ENCODE peak calls at places on chromosomes 2 and 18, in nine cellular contexts. Q, L, S, E, I, X, A, Y and W are unnamed samples.

GRCh38 chr2:201151127-201152074 is 31.5 kb upstream of the CASP10 start:
- DNase-seq in Q (no peak), L (no peak), S (peak), E (peak), I (peak), X (peak), A (peak), Y (peak), W (no peak)

GRCh38 chr2:157107460-157107859 is 150.0 kb upstream of the GALNT5 start:
- DNase-seq in Q (no peak), L (no peak), S (no peak), E (no peak), I (no peak), X (peak), A (no peak), Y (no peak), W (no peak)

GRCh38 chr2:160906878-160907277 is 253.3 kb upstream of the TANK start:
- DNase-seq in Q (no peak), L (peak), S (no peak), E (no peak), I (no peak), X (peak), A (no peak), Y (no peak), W (no peak)

GRCh38 chr2:168655207-168655606 is 147.2 kb upstream of the NOSTRIN start:
- DNase-seq in Q (no peak), L (no peak), S (no peak), E (no peak), I (no peak), X (no peak), A (no peak), Y (no peak), W (no peak)

GRCh38 chr2:54983345-54984235 is 66.7 kb downstream of the RTN4 start:
- DNase-seq in Q (no peak), L (no peak), S (peak), E (no peak), I (no peak), X (peak), A (no peak), Y (peak), W (no peak)

GRCh38 chr18:3069671-3070433 is 56.9 kb upstream of the LPIN2 start:
- DNase-seq in Q (no peak), L (no peak), S (no peak), E (no peak), I (no peak), X (no peak), A (no peak), Y (no peak), W (no peak)

GRCh38 chr2:110948027-110948687 is 172.6 kb upstream of the BCL2L11 start:
- DNase-seq in Q (peak), L (no peak), S (no peak), E (no peak), I (peak), X (no peak), A (no peak), Y (no peak), W (no peak)

GRCh38 chr2:28600176-28600575 is 104.3 kb downstream of the PLB1 start:
- DNase-seq in Q (no peak), L (no peak), S (no peak), E (no peak), I (no peak), X (no peak), A (no peak), Y (no peak), W (no peak)

GRCh38 chr18:59959606-59960005 is 59.8 kb downstream of the PMAIP1 start:
- DNase-seq in Q (no peak), L (no peak), S (no peak), E (no peak), I (no peak), X (no peak), A (no peak), Y (no peak), W (no peak)

GRCh38 chr2:197717863-197718262 is 12.7 kb downstream of the MARS2 start:
- DNase-seq in Q (no peak), L (no peak), S (no peak), E (no peak), I (no peak), X (no peak), A (no peak), Y (no peak), W (no peak)

GRCh38 chr18:77679869-77680268 is 430.2 kb downstream of the GALR1 start:
- DNase-seq in Q (no peak), L (no peak), S (no peak), E (no peak), I (no peak), X (no peak), A (no peak), Y (no peak), W (no peak)

GRCh38 chr2:108585446-108585845 is 51.2 kb downstream of the LIMS1 start:
- DNase-seq in Q (no peak), L (no peak), S (peak), E (no peak), I (peak), X (no peak), A (no peak), Y (no peak), W (no peak)

GRCh38 chr2:169073972-169074751 is 4.8 kb downstream of the DHRS9 start:
- DNase-seq in Q (no peak), L (no peak), S (peak), E (no peak), I (no peak), X (peak), A (no peak), Y (no peak), W (no peak)

GRCh38 chr2:48194641-48195040 is 288.3 kb upstream of the FBXO11 start:
- DNase-seq in Q (no peak), L (no peak), S (no peak), E (no peak), I (no peak), X (no peak), A (no peak), Y (no peak), W (no peak)

GRCh38 chr2:212649646-212650045 is 111.0 kb upstream of the ERBB4 start:
- DNase-seq in Q (no peak), L (no peak), S (no peak), E (no peak), I (no peak), X (no peak), A (no peak), Y (no peak), W (no peak)

GRCh38 chr2:224513991-224514390 is 71.2 kb downstream of the CUL3 start:
- DNase-seq in Q (no peak), L (no peak), S (peak), E (no peak), I (no peak), X (no peak), A (no peak), Y (peak), W (no peak)

GRCh38 chr2:226985227-226985946 is 149.5 kb downstream of the RHBDD1 start:
- DNase-seq in Q (peak), L (peak), S (peak), E (no peak), I (peak), X (peak), A (peak), Y (peak), W (peak)

GRCh38 chr2:224584768-224585204 is 377 bp downstream of the CUL3 start:
- DNase-seq in Q (peak), L (peak), S (no peak), E (no peak), I (peak), X (peak), A (peak), Y (peak), W (no peak)

GRCh38 chr2:239455436-239456203 is 54.8 kb upstream of the HDAC4 start:
- DNase-seq in Q (no peak), L (no peak), S (no peak), E (no peak), I (no peak), X (no peak), A (no peak), Y (no peak), W (no peak)

GRCh38 chr2:11940799-11941198 is 194.4 kb downstream of the LPIN1 start:
- DNase-seq in Q (no peak), L (no peak), S (no peak), E (no peak), I (no peak), X (no peak), A (no peak), Y (no peak), W (no peak)

GRCh38 chr2:30234180-30234971 is 3.0 kb downstream of the LBH start:
- DNase-seq in Q (peak), L (peak), S (peak), E (peak), I (peak), X (peak), A (no peak), Y (peak), W (no peak)

GRCh38 chr2:197028230-197028629 is 101.7 kb upstream of the PGAP1 start:
- DNase-seq in Q (peak), L (peak), S (peak), E (no peak), I (peak), X (peak), A (peak), Y (peak), W (no peak)

GRCh38 chr2:241081643-241082337 is 20.3 kb downstream of the MTERF4 start:
- DNase-seq in Q (no peak), L (no peak), S (no peak), E (no peak), I (no peak), X (no peak), A (no peak), Y (no peak), W (no peak)

GRCh38 chr2:105236060-105236424 is 5.5 kb upstream of the GPR45 start:
- DNase-seq in Q (no peak), L (no peak), S (no peak), E (no peak), I (no peak), X (no peak), A (no peak), Y (no peak), W (no peak)

GRCh38 chr2:219634951-219635751 is 7.7 kb downstream of the SLC4A3 start:
- DNase-seq in Q (no peak), L (no peak), S (no peak), E (no peak), I (no peak), X (no peak), A (no peak), Y (no peak), W (no peak)

GRCh38 chr18:61551586-61551985 is 218.4 kb downstream of the CDH20 start:
- DNase-seq in Q (peak), L (peak), S (peak), E (no peak), I (peak), X (peak), A (peak), Y (peak), W (peak)

GRCh38 chr2:55883339-55883738 is 40.2 kb downstream of the EFEMP1 start:
- DNase-seq in Q (no peak), L (no peak), S (peak), E (no peak), I (peak), X (no peak), A (no peak), Y (peak), W (no peak)

GRCh38 chr2:179770029-179770428 is 91.4 kb downstream of the ZNF385B start:
- DNase-seq in Q (no peak), L (no peak), S (no peak), E (no peak), I (no peak), X (no peak), A (no peak), Y (no peak), W (no peak)

GRCh38 chr18:3151379-3152264 is 68.1 kb downstream of the MYOM1 start:
- DNase-seq in Q (peak), L (no peak), S (peak), E (no peak), I (peak), X (peak), A (peak), Y (peak), W (no peak)

GRCh38 chr2:240856151-240856980 is 12.3 kb upstream of the AGXT start:
- DNase-seq in Q (no peak), L (peak), S (no peak), E (no peak), I (no peak), X (no peak), A (no peak), Y (no peak), W (no peak)

GRCh38 chr2:74525717-74526648 is at the start of gene DQX1:
- DNase-seq in Q (peak), L (no peak), S (no peak), E (peak), I (peak), X (peak), A (peak), Y (peak), W (no peak)

GRCh38 chr2:127552846-127553245 is 17.4 kb downstream of the MYO7B start:
- DNase-seq in Q (no peak), L (no peak), S (no peak), E (no peak), I (no peak), X (no peak), A (no peak), Y (no peak), W (no peak)

GRCh38 chr2:178285287-178285615 is 90.9 kb downstream of the OSBPL6 start:
- DNase-seq in Q (no peak), L (no peak), S (no peak), E (no peak), I (no peak), X (no peak), A (no peak), Y (no peak), W (no peak)

GRCh38 chr2:4502230-4502843 is 799.0 kb downstream of the DCDC2C start:
- DNase-seq in Q (no peak), L (no peak), S (no peak), E (no peak), I (peak), X (no peak), A (no peak), Y (no peak), W (no peak)

GRCh38 chr2:48605482-48606175 is 12.0 kb upstream of the GTF2A1L start:
- DNase-seq in Q (no peak), L (no peak), S (no peak), E (no peak), I (no peak), X (no peak), A (no peak), Y (no peak), W (no peak)

GRCh38 chr2:228417966-228418365 is 236.5 kb upstream of the SPHKAP start:
- DNase-seq in Q (no peak), L (no peak), S (no peak), E (no peak), I (peak), X (no peak), A (no peak), Y (peak), W (no peak)

GRCh38 chr2:233414273-233414654 is 60.0 kb downstream of the DGKD start:
- DNase-seq in Q (no peak), L (peak), S (peak), E (no peak), I (no peak), X (peak), A (no peak), Y (peak), W (no peak)

GRCh38 chr2:10720306-10720705 is 1.1 kb upstream of the ATP6V1C2 start:
- DNase-seq in Q (no peak), L (no peak), S (no peak), E (no peak), I (no peak), X (peak), A (no peak), Y (no peak), W (no peak)

GRCh38 chr2:10717630-10718029 is 3.8 kb upstream of the ATP6V1C2 start:
- DNase-seq in Q (no peak), L (peak), S (peak), E (peak), I (peak), X (peak), A (peak), Y (peak), W (peak)

GRCh38 chr2:10720983-10721343 is 467 bp upstream of the ATP6V1C2 start:
- DNase-seq in Q (no peak), L (no peak), S (no peak), E (no peak), I (no peak), X (no peak), A (no peak), Y (no peak), W (no peak)

GRCh38 chr2:10721344-10722251 is at the start of gene ATP6V1C2:
- DNase-seq in Q (peak), L (peak), S (no peak), E (no peak), I (no peak), X (peak), A (no peak), Y (peak), W (no peak)

GRCh38 chr2:10722252-10722825 is 909 bp downstream of the ATP6V1C2 start:
- DNase-seq in Q (no peak), L (no peak), S (no peak), E (no peak), I (no peak), X (no peak), A (no peak), Y (no peak), W (no peak)
- TF ChIP-seq EZH2 in Q (peak), L (no peak), S (no peak), E (peak), I (peak), X (no peak), A (peak), Y (peak), W (no peak)

GRCh38 chr2:176162911-176163654 is 6.0 kb downstream of the HOXD3 start:
- DNase-seq in Q (no peak), L (no peak), S (peak), E (no peak), I (no peak), X (no peak), A (no peak), Y (no peak), W (no peak)
- TF ChIP-seq EZH2 in Q (peak), L (no peak), S (no peak), E (peak), I (no peak), X (no peak), A (no peak), Y (no peak), W (no peak)

DNA sequence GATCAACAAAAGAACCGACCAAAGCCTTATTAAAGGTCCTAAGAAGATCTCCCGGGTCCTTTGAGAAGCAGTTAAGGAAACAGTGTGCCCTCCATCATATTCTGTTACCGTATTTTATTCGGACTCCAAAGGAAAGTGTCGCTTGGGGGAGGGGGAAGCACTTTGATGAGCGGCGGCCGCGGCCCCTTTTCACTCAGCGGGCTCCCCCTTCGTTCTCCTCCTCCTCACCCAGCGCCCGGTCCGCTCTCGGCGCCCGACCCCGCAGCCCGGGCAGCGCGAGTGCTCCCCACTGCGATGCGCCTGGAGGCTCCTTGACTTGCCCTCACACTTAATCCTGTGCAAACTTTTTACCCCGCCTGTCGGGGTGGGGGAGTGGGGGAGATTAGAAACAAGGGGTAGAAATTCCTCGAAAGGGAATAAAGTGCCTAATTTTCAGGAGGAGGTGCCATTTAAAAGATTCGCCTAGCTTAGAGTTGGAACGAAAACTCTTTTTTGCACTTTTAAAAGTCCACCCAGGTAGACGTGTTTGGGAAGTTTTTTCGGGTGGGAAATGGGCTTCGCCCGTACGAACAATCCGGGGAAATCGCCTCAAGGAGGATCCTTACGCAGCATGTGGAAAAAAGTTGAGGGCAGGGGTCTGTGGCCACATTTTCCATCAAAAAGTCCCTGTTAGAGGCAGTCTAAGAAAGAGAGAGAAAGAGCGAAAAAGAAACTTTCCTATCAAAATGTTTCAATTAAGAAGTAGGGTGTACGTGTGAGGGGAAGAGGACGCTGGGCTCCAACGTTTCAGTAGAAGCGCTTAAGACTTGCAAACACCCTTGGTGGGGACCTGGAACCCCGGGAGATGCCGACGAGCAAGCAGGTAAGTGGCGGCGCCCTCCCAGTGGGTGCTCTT is 1.1 kb upstream of the OTX1 start:
- DNase-seq in Q (peak), L (no peak), S (peak), E (no peak), I (no peak), X (peak), A (no peak), Y (peak), W (no peak)
- TF ChIP-seq EZH2 in Q (peak), L (no peak), S (peak), E (no peak), I (peak), X (no peak), A (no peak), Y (no peak), W (no peak)

GRCh38 chr2:236161082-236161462 is 7.1 kb downstream of the GBX2 start:
- DNase-seq in Q (no peak), L (no peak), S (no peak), E (no peak), I (no peak), X (no peak), A (no peak), Y (no peak), W (no peak)
- TF ChIP-seq EZH2 in Q (no peak), L (no peak), S (no peak), E (no peak), I (no peak), X (no peak), A (no peak), Y (no peak), W (no peak)

GRCh38 chr2:6846967-6847695 is 18.6 kb downstream of the CMPK2 start:
- DNase-seq in Q (no peak), L (no peak), S (no peak), E (no peak), I (no peak), X (no peak), A (no peak), Y (no peak), W (no peak)
- TF ChIP-seq EZH2 in Q (no peak), L (no peak), S (no peak), E (no peak), I (no peak), X (no peak), A (no peak), Y (no peak), W (no peak)

DNA sequence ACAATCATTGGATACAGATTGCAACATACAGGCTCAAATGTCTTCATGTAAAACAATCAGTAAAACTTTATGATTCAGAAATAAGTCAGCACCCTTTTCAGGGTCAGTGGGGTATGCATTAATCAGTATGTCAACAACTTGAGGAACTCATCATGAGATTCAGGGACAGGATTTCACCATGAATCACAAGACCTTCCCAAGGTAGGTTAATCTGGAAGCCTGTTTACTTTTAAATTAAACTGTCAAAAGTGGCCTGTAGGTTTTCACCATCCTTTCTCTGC is 104.8 kb downstream of the SP100 start:
- DNase-seq in Q (no peak), L (no peak), S (peak), E (no peak), I (peak), X (peak), A (no peak), Y (peak), W (no peak)
- TF ChIP-seq EZH2 in Q (no peak), L (no peak), S (no peak), E (no peak), I (no peak), X (no peak), A (no peak), Y (no peak), W (no peak)

GRCh38 chr2:100106460-100106859 is 35.9 kb downstream of the AFF3 start:
- DNase-seq in Q (peak), L (no peak), S (no peak), E (no peak), I (peak), X (no peak), A (no peak), Y (no peak), W (no peak)

GRCh38 chr2:100107440-100107839 is 35.0 kb downstream of the AFF3 start:
- DNase-seq in Q (no peak), L (no peak), S (no peak), E (no peak), I (no peak), X (no peak), A (no peak), Y (no peak), W (no peak)

GRCh38 chr2:100105678-100106054 is 36.7 kb downstream of the AFF3 start:
- DNase-seq in Q (no peak), L (no peak), S (no peak), E (no peak), I (peak), X (no peak), A (no peak), Y (no peak), W (no peak)

GRCh38 chr2:100107911-100108647 is 34.3 kb downstream of the AFF3 start:
- DNase-seq in Q (no peak), L (no peak), S (no peak), E (no peak), I (no peak), X (no peak), A (no peak), Y (no peak), W (no peak)

GRCh38 chr2:100104718-100105677 is 37.4 kb downstream of the AFF3 start:
- DNase-seq in Q (peak), L (no peak), S (no peak), E (no peak), I (peak), X (no peak), A (peak), Y (peak), W (no peak)
- TF ChIP-seq EZH2 in Q (peak), L (no peak), S (peak), E (peak), I (peak), X (peak), A (peak), Y (no peak), W (peak)

GRCh38 chr2:176068037-176068832 is 15.5 kb downstream of the EVX2 start:
- DNase-seq in Q (no peak), L (no peak), S (no peak), E (no peak), I (no peak), X (no peak), A (no peak), Y (no peak), W (no peak)

GRCh38 chr2:176067587-176068002 is 16.2 kb downstream of the EVX2 start:
- DNase-seq in Q (no peak), L (no peak), S (no peak), E (no peak), I (no peak), X (no peak), A (no peak), Y (no peak), W (no peak)

GRCh38 chr2:176066645-176067586 is 16.8 kb downstream of the EVX2 start:
- DNase-seq in Q (no peak), L (no peak), S (no peak), E (no peak), I (no peak), X (no peak), A (no peak), Y (no peak), W (no peak)

GRCh38 chr2:176063958-176064357 is 19.8 kb downstream of the EVX2 start:
- DNase-seq in Q (no peak), L (no peak), S (no peak), E (no peak), I (no peak), X (no peak), A (no peak), Y (no peak), W (no peak)
- TF ChIP-seq EZH2 in Q (no peak), L (no peak), S (no peak), E (no peak), I (no peak), X (no peak), A (no peak), Y (no peak), W (no peak)